ENCODE peak calls at places on chromosomes 3 and 15, in six cellular contexts. N is tibial artery; S is activated CD4-positive, alpha-beta T cell treated with anti-CD3 and anti-CD28 coated beads for 4 hours; O is HS-27A; W is EL; P is brain microvascular endothelial cell. K is an unnamed sample.

GRCh38 chr3:169846458-169847193 is 23.1 kb downstream of the LRRC31 start:
- DNase-seq in N (no peak), S (no peak), O (peak; percentile 50), W (peak; percentile 90), P (peak; percentile 83), K (peak; percentile 85)

GRCh38 chr15:77516076-77516475 is 95.4 kb downstream of the HMG20A start:
- DNase-seq in N (no peak), S (no peak), O (no peak), W (no peak), P (no peak), K (no peak)

GRCh38 chr3:157073810-157074209 is 86.1 kb downstream of the CCNL1 start:
- DNase-seq in N (no peak), S (no peak), O (no peak), W (peak; percentile 66), P (peak; percentile 55), K (no peak)

GRCh38 chr3:27885641-27886040 is 163.5 kb upstream of the EOMES start:
- DNase-seq in N (no peak), S (no peak), O (no peak), W (no peak), P (no peak), K (no peak)

GRCh38 chr3:194194757-194195086 is 58.8 kb downstream of the HES1 start:
- DNase-seq in N (no peak), S (no peak), O (no peak), W (no peak), P (no peak), K (no peak)

GRCh38 chr3:12287727-12288465 is 974 bp upstream of the PPARG start:
- DNase-seq in N (no peak), S (no peak), O (no peak), W (peak; percentile 37), P (no peak), K (no peak)

GRCh38 chr3:72185549-72186484 is 400.9 kb upstream of the PROK2 start:
- DNase-seq in N (no peak), S (no peak), O (peak; percentile 79), W (peak; percentile 74), P (peak; percentile 80), K (peak; percentile 80)

GRCh38 chr3:192570757-192571156 is 156.6 kb downstream of the FGF12 start:
- DNase-seq in N (no peak), S (no peak), O (peak; percentile 3), W (peak; percentile 19), P (no peak), K (peak; percentile 35)

GRCh38 chr3:140472621-140473020 is 205.2 kb upstream of the TRIM42 start:
- DNase-seq in N (no peak), S (no peak), O (no peak), W (no peak), P (peak; percentile 18), K (peak; percentile 37)

GRCh38 chr3:51968175-51968681 is 974 bp upstream of the PCBP4 start:
- DNase-seq in N (no peak), S (no peak), O (no peak), W (peak; percentile 31), P (no peak), K (no peak)